ENCODE peak calls at places on chromosome 18, in eight cellular contexts. One of them, this sample, is unnamed.
A peak's percentile ranks its signal among the peaks of the same experiment; 100 is the strongest.

GRCh38 chr18:73842795-73843394 is 304.7 kb downstream of the FBXO15 start:
- DNase-seq in hepatocyte: peak; percentile 76
- DNase-seq in astrocyte of the spinal cord: peak; percentile 67
- DNase-seq in neural progenitor cell: peak; percentile 73
- DNase-seq in GM10248: peak; percentile 46
- DNase-seq in epithelial cell of esophagus: peak; percentile 57
- DNase-seq in mammary epithelial cell: peak; percentile 14
- DNase-seq in vagina: no peak
- DNase-seq in this sample: no peak

GRCh38 chr18:67400502-67401117 is 115.9 kb downstream of the DSEL start:
- DNase-seq in hepatocyte: no peak
- DNase-seq in astrocyte of the spinal cord: peak; percentile 73
- DNase-seq in neural progenitor cell: no peak
- DNase-seq in GM10248: no peak
- DNase-seq in epithelial cell of esophagus: no peak
- DNase-seq in mammary epithelial cell: no peak
- DNase-seq in vagina: no peak
- DNase-seq in this sample: no peak

GRCh38 chr18:5542393-5543035 is 1.3 kb downstream of the EPB41L3 start:
- DNase-seq in hepatocyte: peak; percentile 23
- DNase-seq in astrocyte of the spinal cord: peak; percentile 45
- DNase-seq in neural progenitor cell: peak; percentile 51
- DNase-seq in GM10248: no peak
- DNase-seq in epithelial cell of esophagus: no peak
- DNase-seq in mammary epithelial cell: no peak
- DNase-seq in vagina: no peak
- DNase-seq in this sample: no peak

GRCh38 chr18:66575263-66575662 is 28.6 kb downstream of the CDH19 start:
- DNase-seq in hepatocyte: no peak
- DNase-seq in astrocyte of the spinal cord: no peak
- DNase-seq in neural progenitor cell: no peak
- DNase-seq in GM10248: no peak
- DNase-seq in epithelial cell of esophagus: no peak
- DNase-seq in mammary epithelial cell: no peak
- DNase-seq in vagina: no peak
- DNase-seq in this sample: no peak

GRCh38 chr18:50507120-50507590 is 52.7 kb upstream of the MAPK4 start:
- DNase-seq in hepatocyte: peak; percentile 78
- DNase-seq in astrocyte of the spinal cord: no peak
- DNase-seq in neural progenitor cell: peak; percentile 87
- DNase-seq in GM10248: peak; percentile 32
- DNase-seq in epithelial cell of esophagus: peak; percentile 57
- DNase-seq in mammary epithelial cell: peak; percentile 13
- DNase-seq in vagina: no peak
- DNase-seq in this sample: peak; percentile 31

GRCh38 chr18:47724186-47724975 is 206.1 kb downstream of the SMAD2 start:
- DNase-seq in hepatocyte: no peak
- DNase-seq in astrocyte of the spinal cord: no peak
- DNase-seq in neural progenitor cell: peak; percentile 53
- DNase-seq in GM10248: no peak
- DNase-seq in epithelial cell of esophagus: no peak
- DNase-seq in mammary epithelial cell: no peak
- DNase-seq in vagina: no peak
- DNase-seq in this sample: no peak

GRCh38 chr18:60534539-60534938 is 162.0 kb upstream of the MC4R start:
- DNase-seq in hepatocyte: no peak
- DNase-seq in astrocyte of the spinal cord: peak; percentile 72
- DNase-seq in neural progenitor cell: no peak
- DNase-seq in GM10248: no peak
- DNase-seq in epithelial cell of esophagus: peak; percentile 39
- DNase-seq in mammary epithelial cell: peak; percentile 8
- DNase-seq in vagina: no peak
- DNase-seq in this sample: no peak

GRCh38 chr18:32469190-32469611 is 1.5 kb downstream of the GAREM1 start:
- DNase-seq in hepatocyte: peak; percentile 58
- DNase-seq in astrocyte of the spinal cord: peak; percentile 25
- DNase-seq in neural progenitor cell: peak; percentile 48
- DNase-seq in GM10248: no peak
- DNase-seq in epithelial cell of esophagus: peak; percentile 54
- DNase-seq in mammary epithelial cell: peak; percentile 40
- DNase-seq in vagina: no peak
- DNase-seq in this sample: peak; percentile 24

GRCh38 chr18:23412351-23412964 is 40.6 kb upstream of the RIOK3 start:
- DNase-seq in hepatocyte: no peak
- DNase-seq in astrocyte of the spinal cord: no peak
- DNase-seq in neural progenitor cell: no peak
- DNase-seq in GM10248: no peak
- DNase-seq in epithelial cell of esophagus: no peak
- DNase-seq in mammary epithelial cell: no peak
- DNase-seq in vagina: no peak
- DNase-seq in this sample: no peak

GRCh38 chr18:48104703-48105102 is 174.2 kb upstream of the SMAD2 start:
- DNase-seq in hepatocyte: no peak
- DNase-seq in astrocyte of the spinal cord: no peak
- DNase-seq in neural progenitor cell: no peak
- DNase-seq in GM10248: no peak
- DNase-seq in epithelial cell of esophagus: no peak
- DNase-seq in mammary epithelial cell: no peak
- DNase-seq in vagina: no peak
- DNase-seq in this sample: no peak

GRCh38 chr18:50466634-50467033 is 91.8 kb downstream of the SKA1 start:
- DNase-seq in hepatocyte: no peak
- DNase-seq in astrocyte of the spinal cord: no peak
- DNase-seq in neural progenitor cell: no peak
- DNase-seq in GM10248: no peak
- DNase-seq in epithelial cell of esophagus: peak; percentile 39
- DNase-seq in mammary epithelial cell: no peak
- DNase-seq in vagina: no peak
- DNase-seq in this sample: no peak

GRCh38 chr18:73270919-73271318 is 403.1 kb upstream of the NETO1 start:
- DNase-seq in hepatocyte: no peak
- DNase-seq in astrocyte of the spinal cord: no peak
- DNase-seq in neural progenitor cell: no peak
- DNase-seq in GM10248: no peak
- DNase-seq in epithelial cell of esophagus: no peak
- DNase-seq in mammary epithelial cell: no peak
- DNase-seq in vagina: no peak
- DNase-seq in this sample: no peak

GRCh38 chr18:35026407-35027061 is 14.7 kb upstream of the MAPRE2 start:
- DNase-seq in hepatocyte: no peak
- DNase-seq in astrocyte of the spinal cord: no peak
- DNase-seq in neural progenitor cell: peak; percentile 54
- DNase-seq in GM10248: no peak
- DNase-seq in epithelial cell of esophagus: no peak
- DNase-seq in mammary epithelial cell: no peak
- DNase-seq in vagina: no peak
- DNase-seq in this sample: no peak
- TF ChIP-seq CTCF in hepatocyte: peak; percentile 25
- TF ChIP-seq CTCF in astrocyte of the spinal cord: no peak
- TF ChIP-seq CTCF in neural progenitor cell: peak; percentile 48
- TF ChIP-seq CTCF in GM10248: peak; percentile 54
- TF ChIP-seq CTCF in epithelial cell of esophagus: no peak
- TF ChIP-seq CTCF in mammary epithelial cell: no peak
- TF ChIP-seq CTCF in vagina: no peak
- TF ChIP-seq CTCF in this sample: peak; percentile 48

DNA sequence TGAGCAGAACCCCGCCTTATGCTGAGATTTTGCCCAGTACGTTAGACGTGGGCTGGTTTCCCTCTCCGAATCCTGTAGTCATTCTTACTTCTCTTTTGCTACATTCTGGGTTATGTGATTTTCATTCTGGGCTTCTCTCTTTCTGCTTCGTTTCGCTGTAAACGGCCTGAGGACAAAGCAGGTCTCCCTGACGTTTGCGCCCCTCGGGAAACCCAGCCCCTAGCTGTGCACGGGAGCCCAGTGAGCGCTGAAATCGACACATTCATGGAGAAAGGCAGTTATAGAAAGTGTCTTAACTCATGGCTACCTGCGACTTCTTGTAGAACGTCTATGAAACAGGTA is 22.7 kb upstream of the MC5R start:
- DNase-seq in hepatocyte: no peak
- DNase-seq in astrocyte of the spinal cord: no peak
- DNase-seq in neural progenitor cell: no peak
- DNase-seq in GM10248: no peak
- DNase-seq in epithelial cell of esophagus: no peak
- DNase-seq in mammary epithelial cell: no peak
- DNase-seq in vagina: no peak
- DNase-seq in this sample: no peak
- TF ChIP-seq CTCF in hepatocyte: no peak
- TF ChIP-seq CTCF in astrocyte of the spinal cord: no peak
- TF ChIP-seq CTCF in neural progenitor cell: no peak
- TF ChIP-seq CTCF in GM10248: no peak
- TF ChIP-seq CTCF in epithelial cell of esophagus: no peak
- TF ChIP-seq CTCF in mammary epithelial cell: no peak
- TF ChIP-seq CTCF in vagina: no peak
- TF ChIP-seq CTCF in this sample: no peak

GRCh38 chr18:79736846-79737245 is 57.2 kb downstream of the CTDP1 start:
- DNase-seq in hepatocyte: no peak
- DNase-seq in astrocyte of the spinal cord: no peak
- DNase-seq in neural progenitor cell: no peak
- DNase-seq in GM10248: no peak
- DNase-seq in epithelial cell of esophagus: no peak
- DNase-seq in mammary epithelial cell: no peak
- DNase-seq in vagina: no peak
- DNase-seq in this sample: peak; percentile 10

GRCh38 chr18:79738565-79739439 is 58.9 kb upstream of the KCNG2 start:
- DNase-seq in hepatocyte: no peak
- DNase-seq in astrocyte of the spinal cord: no peak
- DNase-seq in neural progenitor cell: no peak
- DNase-seq in GM10248: no peak
- DNase-seq in epithelial cell of esophagus: no peak
- DNase-seq in mammary epithelial cell: no peak
- DNase-seq in vagina: no peak
- DNase-seq in this sample: peak; percentile 19

GRCh38 chr18:79737426-79737825 is 57.8 kb downstream of the CTDP1 start:
- DNase-seq in hepatocyte: no peak
- DNase-seq in astrocyte of the spinal cord: no peak
- DNase-seq in neural progenitor cell: no peak
- DNase-seq in GM10248: no peak
- DNase-seq in epithelial cell of esophagus: no peak
- DNase-seq in mammary epithelial cell: no peak
- DNase-seq in vagina: no peak
- DNase-seq in this sample: peak; percentile 7

GRCh38 chr18:79739440-79739778 is 58.3 kb upstream of the KCNG2 start:
- DNase-seq in hepatocyte: no peak
- DNase-seq in astrocyte of the spinal cord: no peak
- DNase-seq in neural progenitor cell: no peak
- DNase-seq in GM10248: no peak
- DNase-seq in epithelial cell of esophagus: no peak
- DNase-seq in mammary epithelial cell: no peak
- DNase-seq in vagina: no peak
- DNase-seq in this sample: no peak

DNA sequence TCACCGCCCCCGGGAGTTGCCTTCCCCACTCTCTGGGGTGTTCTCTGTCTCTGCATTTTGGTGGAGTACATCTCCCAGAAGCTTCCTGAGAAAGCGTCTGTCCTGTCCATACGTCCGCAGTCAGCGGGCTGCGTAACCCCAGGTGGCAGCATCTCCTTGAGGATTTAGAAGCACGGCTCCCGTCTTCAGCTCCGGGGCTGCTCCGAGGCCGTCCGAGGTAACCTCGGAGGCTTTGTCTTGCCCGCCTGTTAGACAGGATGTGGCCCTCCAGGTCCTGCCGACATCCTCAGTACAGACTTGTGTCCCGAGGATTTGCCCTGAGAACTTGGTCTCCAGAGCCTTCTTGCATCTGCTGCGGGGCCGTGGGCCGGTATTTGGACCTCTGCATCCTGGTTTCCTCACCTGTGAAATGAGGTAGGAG is 58.4 kb downstream of the CTDP1 start:
- DNase-seq in hepatocyte: no peak
- DNase-seq in astrocyte of the spinal cord: no peak
- DNase-seq in neural progenitor cell: no peak
- DNase-seq in GM10248: no peak
- DNase-seq in epithelial cell of esophagus: no peak
- DNase-seq in mammary epithelial cell: no peak
- DNase-seq in vagina: no peak
- DNase-seq in this sample: peak; percentile 11
- TF ChIP-seq CTCF in hepatocyte: no peak
- TF ChIP-seq CTCF in astrocyte of the spinal cord: no peak
- TF ChIP-seq CTCF in neural progenitor cell: no peak
- TF ChIP-seq CTCF in GM10248: no peak
- TF ChIP-seq CTCF in epithelial cell of esophagus: no peak
- TF ChIP-seq CTCF in mammary epithelial cell: no peak
- TF ChIP-seq CTCF in vagina: no peak
- TF ChIP-seq CTCF in this sample: no peak

GRCh38 chr18:35032113-35032512 is 9.1 kb upstream of the MAPRE2 start:
- DNase-seq in hepatocyte: no peak
- DNase-seq in astrocyte of the spinal cord: no peak
- DNase-seq in neural progenitor cell: no peak
- DNase-seq in GM10248: no peak
- DNase-seq in epithelial cell of esophagus: no peak
- DNase-seq in mammary epithelial cell: no peak
- DNase-seq in vagina: no peak
- DNase-seq in this sample: no peak

GRCh38 chr18:35029770-35030169 is 11.4 kb upstream of the MAPRE2 start:
- DNase-seq in hepatocyte: no peak
- DNase-seq in astrocyte of the spinal cord: no peak
- DNase-seq in neural progenitor cell: no peak
- DNase-seq in GM10248: peak; percentile 36
- DNase-seq in epithelial cell of esophagus: no peak
- DNase-seq in mammary epithelial cell: no peak
- DNase-seq in vagina: no peak
- DNase-seq in this sample: no peak

GRCh38 chr18:35029103-35029502 is 12.1 kb upstream of the MAPRE2 start:
- DNase-seq in hepatocyte: no peak
- DNase-seq in astrocyte of the spinal cord: peak; percentile 57
- DNase-seq in neural progenitor cell: no peak
- DNase-seq in GM10248: no peak
- DNase-seq in epithelial cell of esophagus: no peak
- DNase-seq in mammary epithelial cell: no peak
- DNase-seq in vagina: no peak
- DNase-seq in this sample: peak; percentile 20

GRCh38 chr18:35028556-35028955 is 12.7 kb upstream of the MAPRE2 start:
- DNase-seq in hepatocyte: no peak
- DNase-seq in astrocyte of the spinal cord: no peak
- DNase-seq in neural progenitor cell: no peak
- DNase-seq in GM10248: no peak
- DNase-seq in epithelial cell of esophagus: no peak
- DNase-seq in mammary epithelial cell: no peak
- DNase-seq in vagina: no peak
- DNase-seq in this sample: no peak

DNA sequence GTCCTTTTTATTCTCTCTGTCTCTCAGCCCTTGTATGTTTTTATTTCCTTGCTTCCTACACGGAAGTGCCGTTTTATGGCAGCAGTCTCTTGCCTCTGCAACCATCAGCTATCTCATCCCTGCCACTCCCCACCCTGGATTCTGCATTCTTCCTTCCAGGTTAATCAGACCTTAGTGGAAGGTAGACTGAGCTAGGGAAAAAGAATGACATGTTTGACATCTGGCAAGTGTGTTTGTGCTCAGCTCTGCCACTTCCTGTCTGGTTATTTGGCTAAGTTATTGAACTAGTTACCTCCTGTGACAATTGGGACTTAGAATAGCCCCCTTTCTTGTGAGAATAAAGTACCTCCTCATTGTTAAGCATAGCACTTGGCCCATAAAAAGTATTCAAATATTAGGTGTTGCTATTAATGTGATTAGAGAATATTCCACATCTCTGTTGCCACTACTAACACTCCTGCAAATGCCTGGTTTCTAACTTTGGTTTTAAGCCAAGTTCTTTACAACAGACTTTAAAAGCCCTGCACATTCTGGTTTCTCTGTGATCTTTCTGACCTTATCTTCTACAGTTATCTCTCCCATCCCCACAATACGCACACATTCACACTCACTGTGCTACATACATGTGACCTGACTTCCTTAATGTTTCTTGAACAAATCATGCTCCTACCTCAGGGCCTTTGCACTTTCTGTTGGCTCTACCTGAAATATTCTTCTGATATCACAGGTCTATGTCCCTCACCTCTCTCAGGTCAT is 10.8 kb upstream of the MAPRE2 start:
- DNase-seq in hepatocyte: peak; percentile 28
- DNase-seq in astrocyte of the spinal cord: no peak
- DNase-seq in neural progenitor cell: no peak
- DNase-seq in GM10248: no peak
- DNase-seq in epithelial cell of esophagus: no peak
- DNase-seq in mammary epithelial cell: no peak
- DNase-seq in vagina: no peak
- DNase-seq in this sample: no peak
- TF ChIP-seq CTCF in hepatocyte: no peak
- TF ChIP-seq CTCF in astrocyte of the spinal cord: no peak
- TF ChIP-seq CTCF in neural progenitor cell: no peak
- TF ChIP-seq CTCF in GM10248: no peak
- TF ChIP-seq CTCF in epithelial cell of esophagus: no peak
- TF ChIP-seq CTCF in mammary epithelial cell: no peak
- TF ChIP-seq CTCF in vagina: no peak
- TF ChIP-seq CTCF in this sample: no peak